ENCODE peak calls at places on chromosomes 2 and 18, in five cellular contexts. T is transverse colon, R is upper lobe of left lung, I is vagina, X is HCT116. U is an unnamed sample. For H3K4me1, the result is how much of the 10 kb centered on the place peaks cover.

GRCh38 chr18:76495435-76496199 is 575 bp upstream of the ZNF516 start:
- DNase-seq in R (peak), X (no peak), I (no peak), T (peak), U (no peak)

GRCh38 chr2:69464575-69464974 is 27.3 kb upstream of the NFU1 start:
- DNase-seq in T (no peak), I (no peak), R (no peak), X (no peak), U (no peak)

GRCh38 chr2:235910067-235910466 is 258.1 kb downstream of the GBX2 start:
- DNase-seq in X (no peak), T (no peak), R (no peak), I (no peak), U (no peak)

GRCh38 chr2:121649402-121649651 is at the start of gene CLASP1:
- DNase-seq in X (peak), T (peak), R (peak), I (no peak), U (no peak)

GRCh38 chr2:164840930-164841718 is 499 bp downstream of the COBLL1 start:
- DNase-seq in I (no peak), X (peak), T (peak), R (peak), U (no peak)

GRCh38 chr18:25875574-25875973 is 214.8 kb downstream of the SS18 start:
- DNase-seq in R (no peak), I (no peak), X (no peak), T (no peak), U (no peak)

GRCh38 chr2:178331474-178332431 is 119.2 kb downstream of the PRKRA start:
- DNase-seq in R (no peak), T (no peak), X (no peak), I (no peak), U (no peak)

GRCh38 chr2:106020821-106021316 is 173.2 kb downstream of the UXS1 start:
- DNase-seq in I (no peak), R (no peak), T (no peak), X (no peak), U (no peak)

GRCh38 chr2:235765181-235765820 is 271.5 kb downstream of the AGAP1 start:
- DNase-seq in R (no peak), T (no peak), X (peak), I (no peak), U (peak)

GRCh38 chr2:120546865-120547390 is 188.7 kb upstream of the GLI2 start:
- DNase-seq in R (no peak), T (no peak), I (no peak), X (no peak), U (no peak)

GRCh38 chr2:176779917-176780316 is 432.7 kb upstream of the HNRNPA3 start:
- DNase-seq in T (no peak), I (no peak), X (no peak), R (no peak), U (no peak)

GRCh38 chr18:38483326-38483725 is 917.7 kb upstream of the CELF4 start:
- DNase-seq in I (no peak), T (no peak), R (no peak), X (no peak), U (no peak)

GRCh38 chr2:206824993-206825392 is 59.6 kb downstream of the FASTKD2 start:
- DNase-seq in R (no peak), T (no peak), X (no peak), I (no peak), U (no peak)

GRCh38 chr2:224869601-224870000 is 153.4 kb upstream of the CCDC195 start:
- DNase-seq in R (no peak), T (no peak), I (no peak), X (no peak), U (no peak)

GRCh38 chr2:74077636-74078035 is 70.1 kb downstream of the BOLA3 start:
- DNase-seq in T (no peak), R (no peak), X (no peak), I (no peak), U (no peak)

GRCh38 chr2:218920504-218920903 is 39.0 kb upstream of the CDK5R2 start:
- DNase-seq in I (no peak), X (no peak), T (no peak), R (no peak), U (no peak)

GRCh38 chr18:7059276-7059675 is 58.3 kb downstream of the LAMA1 start:
- DNase-seq in I (no peak), T (no peak), X (no peak), R (no peak), U (no peak)

GRCh38 chr2:44931177-44931795 is 10.2 kb upstream of the SIX3 start:
- DNase-seq in T (no peak), X (no peak), R (no peak), I (no peak), U (no peak)

GRCh38 chr18:9708057-9708881 is at the start of gene RAB31:
- DNase-seq in R (peak), X (no peak), T (peak), I (no peak), U (no peak)

GRCh38 chr2:185785851-185786473 is 47.4 kb downstream of the FSIP2 start:
- DNase-seq in I (no peak), T (no peak), R (no peak), X (no peak), U (no peak)

GRCh38 chr2:56376699-56377665 is 193.2 kb downstream of the CCDC85A start:
- DNase-seq in X (no peak), R (no peak), I (no peak), T (no peak), U (no peak)

GRCh38 chr2:201890447-201890846 is 84.1 kb downstream of the CDK15 start:
- DNase-seq in I (no peak), T (no peak), R (no peak), X (no peak), U (no peak)

GRCh38 chr2:68487773-68488355 is 20.5 kb downstream of the APLF start:
- DNase-seq in X (no peak), T (no peak), R (no peak), I (no peak), U (no peak)

GRCh38 chr2:202149155-202149762 is 76.2 kb downstream of the KIAA2012 start:
- DNase-seq in T (peak), X (no peak), I (no peak), R (no peak), U (no peak)

GRCh38 chr2:134258684-134259408 is 5.0 kb downstream of the MGAT5 start:
- DNase-seq in X (no peak), I (no peak), T (peak), R (no peak), U (no peak)

GRCh38 chr2:134260726-134261125 is 6.9 kb downstream of the MGAT5 start:
- DNase-seq in X (no peak), R (no peak), T (no peak), I (no peak), U (no peak)

GRCh38 chr2:134259571-134259970 is 5.7 kb downstream of the MGAT5 start:
- DNase-seq in R (no peak), I (no peak), X (no peak), T (no peak), U (no peak)

GRCh38 chr2:134262666-134263065 is 8.8 kb downstream of the MGAT5 start:
- DNase-seq in X (no peak), R (no peak), T (no peak), I (no peak), U (no peak)

GRCh38 chr2:134261398-134262131 is 7.7 kb downstream of the MGAT5 start:
- DNase-seq in I (no peak), R (no peak), X (no peak), T (no peak), U (no peak)
- H3K4me3 ChIP-seq in I (no peak), R (no peak), X (no peak), T (no peak), U (no peak)

GRCh38 chr2:194907569-194907968 is 749.5 kb upstream of the SLC39A10 start:
- DNase-seq in T (no peak), R (no peak), X (no peak), I (no peak), U (no peak)
- TF ChIP-seq POLR2AphosphoS5 in T (no peak), R (no peak), X (no peak), I (no peak), U (no peak)

GRCh38 chr2:20593072-20594034 is 57.5 kb downstream of the HS1BP3 start:
- DNase-seq in I (no peak), T (peak), X (no peak), R (peak), U (no peak)
- H3K4me1 ChIP-seq in I (half or more), T (under half), X (half or more), R (half or more), U (under half)

GRCh38 chr2:179861777-179862117 is 335 bp upstream of the ZNF385B start:
- DNase-seq in T (no peak), I (no peak), R (no peak), X (no peak), U (no peak)
- H3K4me3 ChIP-seq in T (peak), I (peak), R (peak), X (peak), U (peak)

DNA sequence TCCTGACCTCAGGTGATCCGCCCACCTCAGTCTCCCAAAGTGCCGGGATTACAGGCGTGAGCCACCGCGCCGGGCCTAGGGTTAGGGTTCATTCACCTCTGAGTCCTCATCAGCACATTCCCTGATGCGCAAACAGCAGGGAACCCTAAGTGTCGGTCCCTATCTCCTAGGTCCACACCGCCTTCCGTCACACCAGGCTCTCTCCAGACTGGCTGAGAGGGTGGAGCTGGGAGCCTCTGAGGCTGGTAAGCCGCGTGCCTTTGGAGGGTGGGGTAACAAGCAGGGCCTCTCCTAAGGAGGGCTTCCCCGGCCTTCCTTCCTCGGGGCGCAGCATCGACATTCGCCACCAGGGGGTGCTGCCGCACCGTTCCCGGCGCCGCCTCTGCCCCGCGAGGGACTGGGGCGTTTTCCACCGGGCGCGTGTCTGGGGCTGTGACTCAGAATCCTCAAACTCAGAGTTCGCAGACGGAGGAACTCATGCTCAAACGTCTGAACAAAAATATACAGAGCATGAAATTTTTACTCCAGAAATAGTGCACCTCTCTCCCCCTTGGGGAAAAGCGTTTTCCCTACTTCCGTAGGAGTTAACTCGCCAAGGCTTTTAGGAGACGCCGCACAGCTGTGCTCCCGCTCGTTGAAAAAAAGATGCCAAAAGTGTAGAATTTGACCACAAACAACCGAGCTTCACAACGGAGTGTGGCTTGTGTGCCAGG is 63.9 kb upstream of the ASAP2 start:
- DNase-seq in R (peak), I (no peak), T (peak), X (peak), U (peak)
- TF ChIP-seq POLR2AphosphoS5 in R (peak), I (peak), T (no peak), X (peak), U (no peak)

DNA sequence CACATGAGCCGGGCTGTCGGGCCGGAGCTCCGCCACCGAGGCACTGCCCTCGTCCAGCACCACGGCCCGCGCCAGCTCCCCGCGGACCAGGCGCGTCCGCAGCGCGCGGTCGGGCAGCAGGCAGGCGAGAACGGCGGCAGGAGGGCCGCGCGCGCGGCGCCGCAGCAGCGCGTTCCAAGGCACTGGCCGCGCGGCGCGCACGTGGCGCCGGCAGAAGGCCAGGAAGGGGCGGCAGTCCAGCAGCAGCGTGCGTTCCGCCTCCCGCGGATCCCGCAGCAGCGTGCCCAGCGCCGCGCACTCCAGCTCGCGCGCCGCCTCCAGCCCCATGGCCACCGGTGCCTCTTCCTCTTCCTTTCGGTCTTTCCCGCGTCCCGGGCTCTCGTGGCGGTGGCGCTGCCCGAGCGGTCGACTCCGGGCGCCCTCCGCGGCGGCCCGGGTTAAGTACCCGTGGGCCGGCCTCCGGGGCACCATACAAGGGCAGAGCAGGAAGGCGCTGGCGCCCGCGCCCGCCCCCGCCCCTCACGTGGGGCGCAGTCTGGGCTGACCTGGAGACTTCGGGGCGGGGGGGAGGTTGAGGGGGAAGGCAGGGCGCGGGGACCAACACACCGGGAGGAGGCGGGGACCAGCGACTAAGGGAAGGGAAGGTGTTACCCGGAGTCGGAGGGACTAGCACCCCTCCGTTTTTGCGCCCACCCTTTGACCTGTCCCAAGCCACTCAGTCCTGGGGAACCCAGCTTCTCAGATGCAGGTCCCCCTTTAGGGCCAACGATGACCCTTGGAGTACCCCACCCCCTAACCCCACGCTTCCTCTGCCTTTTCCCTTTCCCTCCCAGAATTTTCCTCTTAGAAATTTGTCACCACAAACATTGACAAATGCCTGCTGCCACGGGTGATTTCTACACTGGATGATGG is at the start of gene DUSP2:
- DNase-seq in I (no peak), T (peak), X (peak), R (peak), U (no peak)
- H3K4me1 ChIP-seq in I (under half), T (under half), X (half or more), R (half or more), U (under half)

DNA sequence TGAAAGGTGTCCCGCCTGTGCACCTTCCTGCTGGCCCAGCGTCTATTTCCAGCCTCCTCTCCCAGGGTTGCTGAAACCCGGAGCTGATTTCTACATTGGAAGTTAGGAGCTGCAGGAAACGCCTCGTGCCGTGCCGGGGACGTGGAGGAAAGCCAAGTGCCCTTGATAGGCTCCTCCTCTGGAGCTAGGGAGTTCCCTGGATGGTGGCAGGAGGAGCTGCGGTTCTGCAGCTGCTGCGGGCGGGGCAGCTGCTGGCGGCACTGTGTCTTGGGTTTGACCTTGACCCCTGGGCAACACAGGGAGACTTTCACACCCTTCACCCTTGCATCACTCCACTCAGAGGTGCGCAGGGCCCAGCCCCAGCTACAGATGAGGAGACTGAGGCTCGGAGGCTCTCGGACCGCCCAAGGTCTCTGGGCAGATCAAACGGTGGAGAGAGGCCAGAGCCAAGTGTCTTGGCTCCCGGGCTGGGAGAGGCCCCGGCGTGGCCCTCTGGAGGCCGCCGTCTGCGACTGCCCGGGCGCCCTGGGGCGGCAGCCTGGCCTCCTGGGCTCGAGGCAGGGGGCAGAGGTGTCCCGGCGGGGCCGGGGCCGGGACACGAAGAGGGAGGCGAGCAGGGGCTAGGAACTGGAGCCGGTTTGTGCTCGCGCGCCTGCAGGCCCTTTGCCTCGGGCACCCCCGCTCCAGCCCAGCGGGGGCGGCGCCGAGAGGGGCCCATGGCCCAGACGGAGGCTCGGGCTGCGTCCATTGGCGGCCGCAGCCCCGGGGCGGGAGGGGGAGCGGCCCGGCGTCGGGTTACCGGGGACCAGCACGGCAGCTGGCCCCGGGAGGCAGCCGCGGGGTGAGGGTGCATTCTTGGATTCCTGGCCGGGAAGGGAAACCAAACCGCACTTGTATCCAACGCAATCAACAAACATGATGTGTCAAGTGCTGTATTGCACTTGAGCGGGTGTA is 129.7 kb upstream of the SLC1A4 start:
- DNase-seq in T (peak), X (peak), I (no peak), R (peak), U (no peak)
- H3K4me3 ChIP-seq in T (peak), X (peak), I (peak), R (no peak), U (peak)

GRCh38 chr2:28329184-28329583 is 63.5 kb upstream of the FOSL2 start:
- DNase-seq in T (no peak), I (no peak), R (no peak), X (no peak), U (no peak)

GRCh38 chr2:28326873-28327495 is 65.7 kb upstream of the FOSL2 start:
- DNase-seq in R (no peak), X (no peak), T (no peak), I (peak), U (no peak)

GRCh38 chr2:28327596-28327962 is 65.1 kb upstream of the FOSL2 start:
- DNase-seq in R (no peak), I (peak), X (no peak), T (no peak), U (no peak)

GRCh38 chr2:28326469-28326805 is 66.2 kb upstream of the FOSL2 start:
- DNase-seq in X (no peak), R (no peak), T (no peak), I (peak), U (no peak)

DNA sequence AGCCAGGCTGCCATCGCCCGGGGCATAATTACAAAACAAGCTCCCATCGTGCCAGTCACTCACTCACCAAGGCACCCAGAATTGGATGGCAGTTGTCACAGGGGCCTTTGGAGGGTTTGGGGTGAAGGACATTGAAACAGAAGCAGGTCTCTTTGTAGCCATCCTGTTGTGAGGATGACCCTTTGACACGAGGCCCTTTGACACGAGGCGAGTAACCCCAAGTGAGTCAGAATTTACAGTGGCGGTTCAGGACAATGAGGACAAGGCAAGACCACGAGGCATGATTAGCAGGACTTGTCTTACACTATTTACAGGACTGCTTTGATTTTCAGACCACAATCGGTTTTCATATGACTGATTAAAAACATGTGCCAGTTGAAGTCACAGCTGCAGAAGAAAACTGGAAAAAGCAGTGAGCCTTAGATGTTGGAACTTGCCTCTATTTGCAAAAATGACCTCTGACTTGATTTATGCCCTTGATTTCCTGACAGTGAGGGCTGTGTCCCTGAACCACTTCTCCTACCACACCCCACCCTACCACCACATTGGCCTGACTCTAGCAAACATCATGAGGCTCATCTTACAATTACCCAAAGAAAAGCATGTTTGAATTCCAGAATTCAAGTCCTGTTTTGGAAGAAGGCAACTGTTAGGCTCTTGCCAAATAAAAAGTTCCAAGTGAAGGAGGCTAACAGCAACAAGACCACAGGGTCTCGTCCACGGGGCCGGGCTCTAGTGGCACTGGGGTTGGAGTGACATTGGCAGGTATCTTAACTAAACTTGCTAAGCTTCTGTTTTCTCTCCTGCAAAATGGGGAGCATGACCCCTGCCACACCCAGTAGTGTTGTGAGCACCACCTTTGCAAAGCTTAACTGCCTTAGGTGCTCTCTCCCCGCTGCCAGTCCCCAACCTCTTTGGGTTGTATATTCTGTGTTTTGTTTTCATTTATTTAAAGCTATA is 64.4 kb upstream of the FOSL2 start:
- DNase-seq in T (no peak), X (no peak), I (peak), R (no peak), U (no peak)
- TF ChIP-seq POLR2AphosphoS5 in T (no peak), X (no peak), I (no peak), R (no peak), U (no peak)

U was measured in Panc1.